ENCODE peak calls at places on chromosomes 13 and 19, in four cellular contexts. P is omental fat pad; M is activated naive CD8-positive, alpha-beta T cell treated with anti-CD3 and anti-CD28 coated beads, Interleukin-2, amount 10 ng/mL, durations not matched to agents 7 days and 5 days; L is activated CD8-positive, alpha-beta T cell treated with anti-CD3 and anti-CD28 coated beads, Interleukin-2, amount 10 ng/mL, durations not matched to agents 7 days and 5 days. Z is an unnamed sample.

GRCh38 chr19:50644315-50644915 is 4.7 kb upstream of the SYT3 start:
- ATAC-seq in P (no peak), M (no peak), L (no peak), Z (no peak)

GRCh38 chr13:92158335-92158734 is 759.9 kb downstream of the GPC5 start:
- ATAC-seq in P (no peak), M (no peak), L (no peak), Z (no peak)

GRCh38 chr13:111388851-111389500 is 68.5 kb downstream of the TEX29 start:
- ATAC-seq in P (no peak), M (peak; percentile 79), L (peak; percentile 78), Z (no peak)

GRCh38 chr19:18859676-18860301 is 28.0 kb downstream of the UPF1 start:
- ATAC-seq in P (no peak), M (no peak), L (no peak), Z (no peak)

GRCh38 chr13:39803156-39803555 is 147.7 kb downstream of the COG6 start:
- ATAC-seq in P (no peak), M (no peak), L (no peak), Z (no peak)

GRCh38 chr13:33172400-33172799 is 113.2 kb downstream of the STARD13 start:
- ATAC-seq in P (no peak), M (no peak), L (no peak), Z (no peak)

GRCh38 chr13:20411638-20412342 is 113.9 kb downstream of the CRYL1 start:
- ATAC-seq in P (peak; percentile 34), M (peak; percentile 90), L (peak; percentile 88), Z (no peak)

GRCh38 chr13:50365300-50365682 is 350.0 kb downstream of the KCNRG start:
- ATAC-seq in P (no peak), M (no peak), L (peak; percentile 35), Z (no peak)

GRCh38 chr13:50235604-50236003 is 220.4 kb downstream of the KCNRG start:
- ATAC-seq in P (no peak), M (no peak), L (no peak), Z (no peak)

GRCh38 chr13:33284916-33285315 is 639 bp downstream of the STARD13 start:
- ATAC-seq in P (peak; percentile 65), M (no peak), L (no peak), Z (peak; percentile 23)

GRCh38 chr13:59442946-59443345 is 720.8 kb downstream of the DIAPH3 start:
- ATAC-seq in P (no peak), M (no peak), L (no peak), Z (peak; percentile 76)

GRCh38 chr19:29946645-29947044 is 4.6 kb downstream of the URI1 start:
- ATAC-seq in P (no peak), M (no peak), L (no peak), Z (no peak)

GRCh38 chr13:61777281-61777680 is 361.6 kb upstream of the PCDH20 start:
- ATAC-seq in P (no peak), M (no peak), L (no peak), Z (no peak)

GRCh38 chr13:89227356-89227755 is 1556.2 kb downstream of the SLITRK5 start:
- ATAC-seq in P (no peak), M (no peak), L (no peak), Z (peak; percentile 57)

GRCh38 chr13:27177852-27178251 is 6.2 kb upstream of the USP12 start:
- ATAC-seq in P (no peak), M (no peak), L (no peak), Z (no peak)

GRCh38 chr19:18871543-18871942 is 24.4 kb downstream of the CERS1 start:
- ATAC-seq in P (no peak), M (no peak), L (no peak), Z (no peak)

GRCh38 chr19:43589680-43590079 is 6.3 kb downstream of the IRGQ start:
- ATAC-seq in P (no peak), M (peak; percentile 53), L (no peak), Z (no peak)

GRCh38 chr13:30429721-30430694 is 7.7 kb downstream of the UBE2L5 start:
- ATAC-seq in P (peak; percentile 96), M (peak; percentile 72), L (peak; percentile 62), Z (peak; percentile 94)

GRCh38 chr13:37090912-37091311 is 14.6 kb downstream of the CSNK1A1L start:
- ATAC-seq in P (no peak), M (no peak), L (no peak), Z (no peak)

GRCh38 chr19:6091771-6092291 is 18.5 kb downstream of the RFX2 start:
- ATAC-seq in P (no peak), M (no peak), L (no peak), Z (no peak)

GRCh38 chr19:42280761-42281174 is 11.7 kb downstream of the CIC start:
- ATAC-seq in P (peak; percentile 31), M (no peak), L (no peak), Z (peak; percentile 13)

GRCh38 chr13:72341904-72342303 is 385.5 kb downstream of the MZT1 start:
- ATAC-seq in P (no peak), M (no peak), L (no peak), Z (no peak)

GRCh38 chr13:95627590-95627989 is 16.9 kb downstream of the DZIP1 start:
- ATAC-seq in P (no peak), M (no peak), L (no peak), Z (peak; percentile 56)

GRCh38 chr13:46542833-46543232 is 10.1 kb upstream of the LRCH1 start:
- ATAC-seq in P (no peak), M (no peak), L (no peak), Z (no peak)

GRCh38 chr19:13054605-13055212 is 47.9 kb downstream of the LYL1 start:
- ATAC-seq in P (peak; percentile 15), M (no peak), L (no peak), Z (peak; percentile 2)

GRCh38 chr19:55368701-55369563 is 1.3 kb downstream of the IL11 start:
- ATAC-seq in P (peak; percentile 74), M (peak; percentile 37), L (peak; percentile 46), Z (peak; percentile 32)

Z was measured in SK-N-SH treated with all-trans-retinoic acid at 6 μM for 48 hours.